ENCODE peak calls at places on chromosomes 12 and 14, in nine cellular contexts. One of them, this sample, is unnamed.

GRCh38 chr14:74859757-74860156 is 16.2 kb downstream of the PROX2 start:
- DNase-seq in HCT116: no peak
- DNase-seq in A549: no peak
- DNase-seq in Panc1: no peak
- DNase-seq in GM12878: no peak
- DNase-seq in GM23338: no peak
- DNase-seq in HepG2: no peak
- DNase-seq in SK-N-SH: no peak
- DNase-seq in K562: no peak
- DNase-seq in this sample: no peak

GRCh38 chr12:60926256-60926655 is 1330.4 kb downstream of the SLC16A7 start:
- DNase-seq in HCT116: no peak
- DNase-seq in A549: no peak
- DNase-seq in Panc1: no peak
- DNase-seq in GM12878: no peak
- DNase-seq in GM23338: no peak
- DNase-seq in HepG2: no peak
- DNase-seq in SK-N-SH: no peak
- DNase-seq in K562: no peak
- DNase-seq in this sample: no peak

GRCh38 chr12:82996168-82996812 is 309.6 kb downstream of the TMTC2 start:
- DNase-seq in HCT116: no peak
- DNase-seq in A549: no peak
- DNase-seq in Panc1: no peak
- DNase-seq in GM12878: no peak
- DNase-seq in GM23338: no peak
- DNase-seq in HepG2: no peak
- DNase-seq in SK-N-SH: no peak
- DNase-seq in K562: no peak
- DNase-seq in this sample: no peak

GRCh38 chr12:84069079-84069661 is 843.4 kb downstream of the SLC6A15 start:
- DNase-seq in HCT116: no peak
- DNase-seq in A549: no peak
- DNase-seq in Panc1: no peak
- DNase-seq in GM12878: no peak
- DNase-seq in GM23338: no peak
- DNase-seq in HepG2: no peak
- DNase-seq in SK-N-SH: peak
- DNase-seq in K562: no peak
- DNase-seq in this sample: no peak

GRCh38 chr12:122839907-122840554 is 4.8 kb downstream of the HIP1R start:
- DNase-seq in HCT116: no peak
- DNase-seq in A549: no peak
- DNase-seq in Panc1: no peak
- DNase-seq in GM12878: no peak
- DNase-seq in GM23338: no peak
- DNase-seq in HepG2: no peak
- DNase-seq in SK-N-SH: no peak
- DNase-seq in K562: no peak
- DNase-seq in this sample: no peak

GRCh38 chr14:58829594-58829993 is 191.8 kb downstream of the DACT1 start:
- DNase-seq in HCT116: no peak
- DNase-seq in A549: no peak
- DNase-seq in Panc1: no peak
- DNase-seq in GM12878: no peak
- DNase-seq in GM23338: no peak
- DNase-seq in HepG2: peak
- DNase-seq in SK-N-SH: no peak
- DNase-seq in K562: no peak
- DNase-seq in this sample: no peak

GRCh38 chr14:33617154-33617553 is 333.7 kb downstream of the EGLN3 start:
- DNase-seq in HCT116: no peak
- DNase-seq in A549: no peak
- DNase-seq in Panc1: no peak
- DNase-seq in GM12878: no peak
- DNase-seq in GM23338: no peak
- DNase-seq in HepG2: no peak
- DNase-seq in SK-N-SH: no peak
- DNase-seq in K562: no peak
- DNase-seq in this sample: no peak

GRCh38 chr12:75935544-75936242 is 95.9 kb downstream of the PHLDA1 start:
- DNase-seq in HCT116: no peak
- DNase-seq in A549: no peak
- DNase-seq in Panc1: no peak
- DNase-seq in GM12878: no peak
- DNase-seq in GM23338: no peak
- DNase-seq in HepG2: peak
- DNase-seq in SK-N-SH: no peak
- DNase-seq in K562: no peak
- DNase-seq in this sample: no peak

GRCh38 chr14:55139152-55139551 is 10.1 kb downstream of the LGALS3 start:
- DNase-seq in HCT116: no peak
- DNase-seq in A549: no peak
- DNase-seq in Panc1: no peak
- DNase-seq in GM12878: no peak
- DNase-seq in GM23338: no peak
- DNase-seq in HepG2: no peak
- DNase-seq in SK-N-SH: no peak
- DNase-seq in K562: no peak
- DNase-seq in this sample: peak

GRCh38 chr12:45912774-45913173 is 77.6 kb downstream of the SCAF11 start:
- DNase-seq in HCT116: no peak
- DNase-seq in A549: no peak
- DNase-seq in Panc1: no peak
- DNase-seq in GM12878: no peak
- DNase-seq in GM23338: no peak
- DNase-seq in HepG2: no peak
- DNase-seq in SK-N-SH: peak
- DNase-seq in K562: no peak
- DNase-seq in this sample: no peak

GRCh38 chr14:31159682-31160296 is 47.8 kb downstream of the HECTD1 start:
- DNase-seq in HCT116: peak
- DNase-seq in A549: no peak
- DNase-seq in Panc1: no peak
- DNase-seq in GM12878: no peak
- DNase-seq in GM23338: no peak
- DNase-seq in HepG2: no peak
- DNase-seq in SK-N-SH: no peak
- DNase-seq in K562: no peak
- DNase-seq in this sample: no peak

GRCh38 chr12:6533653-6534157 is 612 bp upstream of the GAPDH start:
- DNase-seq in HCT116: peak
- DNase-seq in A549: peak
- DNase-seq in Panc1: no peak
- DNase-seq in GM12878: no peak
- DNase-seq in GM23338: peak
- DNase-seq in HepG2: peak
- DNase-seq in SK-N-SH: peak
- DNase-seq in K562: peak
- DNase-seq in this sample: peak

GRCh38 chr14:101507306-101508150 is 53.8 kb upstream of the DIO3 start:
- DNase-seq in HCT116: no peak
- DNase-seq in A549: no peak
- DNase-seq in Panc1: no peak
- DNase-seq in GM12878: no peak
- DNase-seq in GM23338: no peak
- DNase-seq in HepG2: no peak
- DNase-seq in SK-N-SH: no peak
- DNase-seq in K562: no peak
- DNase-seq in this sample: no peak

GRCh38 chr12:42725839-42726238 is 136.3 kb upstream of the PRICKLE1 start:
- DNase-seq in HCT116: no peak
- DNase-seq in A549: no peak
- DNase-seq in Panc1: no peak
- DNase-seq in GM12878: no peak
- DNase-seq in GM23338: no peak
- DNase-seq in HepG2: no peak
- DNase-seq in SK-N-SH: no peak
- DNase-seq in K562: no peak
- DNase-seq in this sample: no peak

GRCh38 chr12:52903855-52904508 is 894 bp downstream of the KRT8 start:
- DNase-seq in HCT116: no peak
- DNase-seq in A549: peak
- DNase-seq in Panc1: no peak
- DNase-seq in GM12878: peak
- DNase-seq in GM23338: peak
- DNase-seq in HepG2: peak
- DNase-seq in SK-N-SH: peak
- DNase-seq in K562: peak
- DNase-seq in this sample: no peak

GRCh38 chr12:97541366-97541765 is 78.8 kb downstream of the RMST start:
- DNase-seq in HCT116: no peak
- DNase-seq in A549: no peak
- DNase-seq in Panc1: no peak
- DNase-seq in GM12878: no peak
- DNase-seq in GM23338: no peak
- DNase-seq in HepG2: no peak
- DNase-seq in SK-N-SH: no peak
- DNase-seq in K562: no peak
- DNase-seq in this sample: no peak

GRCh38 chr12:68180792-68181744 is 21.5 kb upstream of the IFNG start:
- DNase-seq in HCT116: no peak
- DNase-seq in A549: no peak
- DNase-seq in Panc1: no peak
- DNase-seq in GM12878: no peak
- DNase-seq in GM23338: no peak
- DNase-seq in HepG2: no peak
- DNase-seq in SK-N-SH: no peak
- DNase-seq in K562: no peak
- DNase-seq in this sample: no peak

GRCh38 chr12:3137268-3137761 is 60.1 kb downstream of the TSPAN9 start:
- DNase-seq in HCT116: no peak
- DNase-seq in A549: peak
- DNase-seq in Panc1: no peak
- DNase-seq in GM12878: no peak
- DNase-seq in GM23338: peak
- DNase-seq in HepG2: no peak
- DNase-seq in SK-N-SH: peak
- DNase-seq in K562: no peak
- DNase-seq in this sample: no peak

GRCh38 chr14:105294142-105294597 is 6.6 kb downstream of the BRF1 start:
- DNase-seq in HCT116: no peak
- DNase-seq in A549: no peak
- DNase-seq in Panc1: no peak
- DNase-seq in GM12878: no peak
- DNase-seq in GM23338: no peak
- DNase-seq in HepG2: no peak
- DNase-seq in SK-N-SH: peak
- DNase-seq in K562: no peak
- DNase-seq in this sample: peak

GRCh38 chr12:110737532-110737931 is 5.2 kb downstream of the PPP1CC start:
- DNase-seq in HCT116: no peak
- DNase-seq in A549: no peak
- DNase-seq in Panc1: no peak
- DNase-seq in GM12878: no peak
- DNase-seq in GM23338: no peak
- DNase-seq in HepG2: no peak
- DNase-seq in SK-N-SH: no peak
- DNase-seq in K562: no peak
- DNase-seq in this sample: no peak

GRCh38 chr12:110731479-110731878 is 11.2 kb downstream of the PPP1CC start:
- DNase-seq in HCT116: no peak
- DNase-seq in A549: no peak
- DNase-seq in Panc1: no peak
- DNase-seq in GM12878: no peak
- DNase-seq in GM23338: no peak
- DNase-seq in HepG2: no peak
- DNase-seq in SK-N-SH: no peak
- DNase-seq in K562: no peak
- DNase-seq in this sample: no peak

GRCh38 chr12:110732572-110732971 is 10.1 kb downstream of the PPP1CC start:
- DNase-seq in HCT116: no peak
- DNase-seq in A549: no peak
- DNase-seq in Panc1: no peak
- DNase-seq in GM12878: no peak
- DNase-seq in GM23338: no peak
- DNase-seq in HepG2: no peak
- DNase-seq in SK-N-SH: no peak
- DNase-seq in K562: no peak
- DNase-seq in this sample: no peak

GRCh38 chr12:110733857-110734373 is 8.8 kb downstream of the PPP1CC start:
- DNase-seq in HCT116: no peak
- DNase-seq in A549: no peak
- DNase-seq in Panc1: no peak
- DNase-seq in GM12878: no peak
- DNase-seq in GM23338: no peak
- DNase-seq in HepG2: no peak
- DNase-seq in SK-N-SH: no peak
- DNase-seq in K562: no peak
- DNase-seq in this sample: no peak

GRCh38 chr12:110733089-110733715 is 9.5 kb downstream of the PPP1CC start:
- DNase-seq in HCT116: no peak
- DNase-seq in A549: no peak
- DNase-seq in Panc1: no peak
- DNase-seq in GM12878: no peak
- DNase-seq in GM23338: no peak
- DNase-seq in HepG2: no peak
- DNase-seq in SK-N-SH: no peak
- DNase-seq in K562: no peak
- DNase-seq in this sample: no peak
- TF ChIP-seq REST in HCT116: no peak
- TF ChIP-seq REST in A549: no peak
- TF ChIP-seq REST in Panc1: no peak
- TF ChIP-seq REST in GM12878: no peak
- TF ChIP-seq REST in GM23338: no peak
- TF ChIP-seq REST in HepG2: no peak
- TF ChIP-seq REST in SK-N-SH: no peak
- TF ChIP-seq REST in K562: no peak
- TF ChIP-seq REST in this sample: no peak

GRCh38 chr12:69708649-69709048 is 9.5 kb upstream of the BEST3 start:
- DNase-seq in HCT116: no peak
- DNase-seq in A549: no peak
- DNase-seq in Panc1: no peak
- DNase-seq in GM12878: no peak
- DNase-seq in GM23338: no peak
- DNase-seq in HepG2: no peak
- DNase-seq in SK-N-SH: no peak
- DNase-seq in K562: no peak
- DNase-seq in this sample: no peak
- TF ChIP-seq CTCF in HCT116: peak
- TF ChIP-seq CTCF in A549: no peak
- TF ChIP-seq CTCF in Panc1: no peak
- TF ChIP-seq CTCF in GM12878: no peak
- TF ChIP-seq CTCF in GM23338: peak
- TF ChIP-seq CTCF in HepG2: no peak
- TF ChIP-seq CTCF in SK-N-SH: peak
- TF ChIP-seq CTCF in K562: no peak
- TF ChIP-seq CTCF in this sample: no peak

GRCh38 chr12:110579889-110580253 is 3.2 kb downstream of the PPTC7 start:
- DNase-seq in HCT116: no peak
- DNase-seq in A549: no peak
- DNase-seq in Panc1: no peak
- DNase-seq in GM12878: no peak
- DNase-seq in GM23338: no peak
- DNase-seq in HepG2: no peak
- DNase-seq in SK-N-SH: no peak
- DNase-seq in K562: no peak
- DNase-seq in this sample: no peak
- TF ChIP-seq REST in HCT116: no peak
- TF ChIP-seq REST in A549: no peak
- TF ChIP-seq REST in Panc1: no peak
- TF ChIP-seq REST in GM12878: no peak
- TF ChIP-seq REST in GM23338: no peak
- TF ChIP-seq REST in HepG2: no peak
- TF ChIP-seq REST in SK-N-SH: no peak
- TF ChIP-seq REST in K562: no peak
- TF ChIP-seq REST in this sample: no peak

GRCh38 chr12:113774526-113774925 is 191.6 kb downstream of the RBM19 start:
- DNase-seq in HCT116: no peak
- DNase-seq in A549: no peak
- DNase-seq in Panc1: no peak
- DNase-seq in GM12878: no peak
- DNase-seq in GM23338: no peak
- DNase-seq in HepG2: no peak
- DNase-seq in SK-N-SH: no peak
- DNase-seq in K562: no peak
- DNase-seq in this sample: no peak
- TF ChIP-seq CTCF in HCT116: no peak
- TF ChIP-seq CTCF in A549: no peak
- TF ChIP-seq CTCF in Panc1: no peak
- TF ChIP-seq CTCF in GM12878: no peak
- TF ChIP-seq CTCF in GM23338: no peak
- TF ChIP-seq CTCF in HepG2: no peak
- TF ChIP-seq CTCF in SK-N-SH: no peak
- TF ChIP-seq CTCF in K562: no peak
- TF ChIP-seq CTCF in this sample: no peak